ENCODE peak calls at places on chromosomes 12 and 14, in eight cellular contexts. R is endothelial cell of umbilical vein, W is A549, B is HepG2, E is HCT116, K is K562, Q is H1, M is GM12878. G is an unnamed sample.

GRCh38 chr12:62562892-62563291 is 96.3 kb downstream of the MON2 start:
- DNase-seq in R (no peak), W (no peak), B (no peak), E (no peak), K (no peak), Q (no peak), M (no peak), G (no peak)

GRCh38 chr14:95683793-95684192 is 2.4 kb upstream of the TCL1B start:
- DNase-seq in R (no peak), W (peak; percentile 25), B (peak; percentile 11), E (peak; percentile 32), K (no peak), Q (no peak), M (no peak), G (peak; percentile 54)

GRCh38 chr12:66538970-66539369 is 139.9 kb downstream of the GRIP1 start:
- DNase-seq in R (no peak), W (no peak), B (no peak), E (no peak), K (no peak), Q (peak; percentile 34), M (no peak), G (no peak)

GRCh38 chr14:90649096-90649495 is 167.1 kb downstream of the TTC7B start:
- DNase-seq in R (peak; percentile 70), W (no peak), B (no peak), E (no peak), K (no peak), Q (no peak), M (no peak), G (no peak)

GRCh38 chr12:103840399-103840880 is 594 bp downstream of the NT5DC3 start:
- DNase-seq in R (peak; percentile 14), W (peak; percentile 32), B (no peak), E (no peak), K (no peak), Q (no peak), M (no peak), G (peak; percentile 67)

GRCh38 chr14:62357362-62357761 is 595.1 kb downstream of the SNAPC1 start:
- DNase-seq in R (no peak), W (no peak), B (no peak), E (no peak), K (no peak), Q (no peak), M (no peak), G (no peak)

GRCh38 chr12:49933793-49934192 is 16.7 kb upstream of the AQP2 start:
- DNase-seq in R (no peak), W (no peak), B (no peak), E (no peak), K (no peak), Q (no peak), M (no peak), G (no peak)

GRCh38 chr12:81284137-81284536 is 206.3 kb downstream of the ACSS3 start:
- DNase-seq in R (no peak), W (no peak), B (no peak), E (no peak), K (no peak), Q (no peak), M (no peak), G (peak; percentile 3)

GRCh38 chr14:55624913-55625312 is 44.9 kb downstream of the KTN1 start:
- DNase-seq in R (no peak), W (no peak), B (no peak), E (no peak), K (no peak), Q (no peak), M (no peak), G (no peak)

GRCh38 chr14:85572845-85573244 is 42.9 kb downstream of the FLRT2 start:
- DNase-seq in R (peak; percentile 70), W (peak; percentile 6), B (no peak), E (no peak), K (no peak), Q (no peak), M (no peak), G (no peak)

GRCh38 chr14:76191297-76191696 is 39.6 kb downstream of the GPATCH2L start:
- DNase-seq in R (no peak), W (no peak), B (no peak), E (no peak), K (no peak), Q (no peak), M (no peak), G (peak; percentile 73)

GRCh38 chr14:53953828-53954550 is 2.6 kb downstream of the BMP4 start:
- DNase-seq in R (no peak), W (peak; percentile 38), B (peak; percentile 24), E (no peak), K (no peak), Q (no peak), M (no peak), G (no peak)

GRCh38 chr14:76917759-76918175 is 91.6 kb downstream of the LRRC74A start:
- DNase-seq in R (no peak), W (no peak), B (no peak), E (no peak), K (no peak), Q (no peak), M (no peak), G (no peak)

GRCh38 chr12:133203344-133204263 is 22.3 kb downstream of the ZNF268 start:
- DNase-seq in R (no peak), W (no peak), B (no peak), E (no peak), K (no peak), Q (no peak), M (no peak), G (peak; percentile 45)

GRCh38 chr14:61608245-61609142 is 86.8 kb upstream of the HIF1A start:
- DNase-seq in R (peak; percentile 87), W (no peak), B (peak; percentile 71), E (no peak), K (no peak), Q (no peak), M (no peak), G (no peak)

GRCh38 chr12:75389706-75390105 is 1.2 kb upstream of the GLIPR1L2 start:
- DNase-seq in R (peak; percentile 9), W (no peak), B (no peak), E (no peak), K (no peak), Q (no peak), M (no peak), G (no peak)

GRCh38 chr14:67674139-67674479 is 323 bp downstream of the VTI1B start:
- DNase-seq in R (peak; percentile 70), W (peak; percentile 80), B (peak; percentile 62), E (peak; percentile 28), K (peak; percentile 73), Q (no peak), M (no peak), G (peak; percentile 80)

GRCh38 chr14:104588066-104588857 is 8.7 kb downstream of the C14orf180 start:
- DNase-seq in R (no peak), W (no peak), B (no peak), E (no peak), K (no peak), Q (no peak), M (no peak), G (no peak)

DNA sequence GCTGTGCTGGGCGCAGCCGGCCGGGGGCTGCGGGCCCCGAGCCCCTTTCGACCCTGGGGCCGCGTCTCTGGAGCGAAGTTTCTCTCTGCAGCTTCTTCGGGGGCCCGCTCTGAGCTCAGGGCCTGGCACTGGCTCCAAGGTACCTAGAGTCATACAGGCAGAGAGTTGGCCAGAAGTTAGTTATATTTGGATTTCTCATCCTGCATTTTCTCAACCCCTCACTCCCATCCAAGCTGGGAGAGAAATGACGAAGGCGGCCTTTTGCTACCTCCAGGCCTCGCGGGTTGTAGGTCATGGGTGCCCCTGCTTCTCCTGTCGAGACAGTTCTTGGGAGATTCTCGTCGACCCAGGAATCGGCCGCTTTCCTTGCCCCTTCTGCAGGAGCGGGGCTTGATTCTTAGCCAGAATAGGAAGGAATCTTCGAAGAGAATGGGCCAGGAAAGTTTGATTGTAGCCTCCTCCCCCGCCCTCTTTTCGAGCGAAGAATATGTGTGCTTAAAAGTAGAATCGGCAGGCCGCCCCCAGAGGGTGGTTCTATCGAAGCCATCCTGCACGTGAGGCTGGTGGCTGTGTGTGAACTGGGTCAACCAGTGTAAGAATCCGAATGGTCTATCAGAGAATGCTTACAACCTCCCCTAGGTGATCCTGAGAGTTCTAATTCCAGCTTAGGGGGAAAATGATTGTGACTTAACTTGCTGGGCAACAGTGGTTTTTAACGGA is 781 bp downstream of the MLEC start:
- DNase-seq in R (peak; percentile 46), W (no peak), B (no peak), E (no peak), K (peak; percentile 35), Q (no peak), M (no peak), G (peak; percentile 63)
- TF ChIP-seq MAX in R (no peak), W (peak; percentile 34), B (peak; percentile 29), E (no peak), K (no peak), Q (peak; percentile 55), M (no peak), G (peak; percentile 54)

GRCh38 chr12:571795-572531 is 91.3 kb downstream of the NINJ2 start:
- DNase-seq in R (peak; percentile 6), W (peak; percentile 55), B (peak; percentile 29), E (peak; percentile 19), K (no peak), Q (no peak), M (no peak), G (peak; percentile 34)

GRCh38 chr12:569091-569676 is 94.1 kb downstream of the NINJ2 start:
- DNase-seq in R (no peak), W (no peak), B (no peak), E (no peak), K (no peak), Q (no peak), M (no peak), G (no peak)

GRCh38 chr12:570949-571794 is 92.1 kb downstream of the NINJ2 start:
- DNase-seq in R (peak; percentile 70), W (peak; percentile 97), B (peak; percentile 58), E (peak; percentile 81), K (peak; percentile 42), Q (no peak), M (no peak), G (no peak)

GRCh38 chr12:569803-570236 is 93.4 kb downstream of the NINJ2 start:
- DNase-seq in R (peak; percentile 58), W (peak; percentile 95), B (peak; percentile 66), E (peak; percentile 59), K (peak; percentile 89), Q (no peak), M (no peak), G (peak; percentile 77)

GRCh38 chr12:570237-570925 is 92.9 kb downstream of the NINJ2 start:
- DNase-seq in R (peak; percentile 72), W (peak; percentile 98), B (peak; percentile 77), E (peak; percentile 76), K (peak; percentile 72), Q (no peak), M (no peak), G (no peak)
- TF ChIP-seq POLR2A in R (peak; percentile 58), W (peak; percentile 53), B (no peak), E (peak; percentile 64), K (no peak), Q (no peak), M (no peak), G (no peak)

GRCh38 chr14:93369393-93370266 is 22.6 kb downstream of the COX8C start:
- DNase-seq in R (no peak), W (no peak), B (no peak), E (no peak), K (no peak), Q (no peak), M (peak; percentile 85), G (peak; percentile 90)
- TF ChIP-seq MAX in R (no peak), W (no peak), B (no peak), E (no peak), K (no peak), Q (no peak), M (no peak), G (no peak)

DNA sequence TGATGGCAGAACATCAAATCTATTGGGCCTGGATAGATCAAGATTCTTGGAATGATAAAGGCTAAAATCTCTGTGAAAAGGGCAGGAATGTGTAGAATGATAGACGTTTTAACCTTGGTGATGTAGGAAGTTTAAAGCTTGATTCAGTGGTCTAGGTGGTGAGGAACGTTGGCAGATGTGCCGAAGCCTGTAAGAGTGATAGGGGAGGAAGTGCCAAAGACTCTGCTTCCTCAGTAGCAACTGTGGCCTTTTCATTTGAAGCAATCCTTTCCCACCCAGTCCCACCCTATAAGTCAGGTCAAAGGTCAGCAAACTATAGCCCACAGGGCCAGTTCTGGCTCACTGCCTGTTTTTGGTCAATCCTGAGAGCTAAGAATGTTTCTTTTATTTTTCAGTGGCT is 62.2 kb downstream of the MBIP start:
- DNase-seq in R (no peak), W (no peak), B (no peak), E (no peak), K (no peak), Q (no peak), M (no peak), G (no peak)
- TF ChIP-seq POLR2A in R (no peak), W (no peak), B (no peak), E (no peak), K (no peak), Q (no peak), M (no peak), G (no peak)

G was measured in NB4.